ENCODE peak calls at places on chromosomes 6 and 20, in six cellular contexts. T is H1, L is GM12891, G is GM12878, I is K562, E is HepG2. R is an unnamed sample.

GRCh38 chr20:22686097-22686496 is 101.7 kb upstream of the FOXA2 start:
- DNase-seq in T (peak), L (no peak), G (no peak), I (peak), E (peak), R (no peak)

GRCh38 chr6:141833001-141833655 is 299.6 kb upstream of the GJE1 start:
- DNase-seq in T (no peak), L (no peak), G (no peak), I (no peak), E (no peak), R (no peak)

GRCh38 chr6:40931927-40932326 is 107.1 kb downstream of the UNC5CL start:
- DNase-seq in T (no peak), L (no peak), G (no peak), I (no peak), E (no peak), R (no peak)

GRCh38 chr20:34164569-34164968 is 52.5 kb upstream of the EIF2S2 start:
- DNase-seq in T (no peak), L (no peak), G (no peak), I (no peak), E (no peak), R (no peak)

GRCh38 chr6:25583099-25583498 is 68.9 kb upstream of the SCGN start:
- DNase-seq in T (no peak), L (no peak), G (no peak), I (no peak), E (no peak), R (no peak)

GRCh38 chr6:41092421-41093140 is 19.8 kb downstream of the NFYA start:
- DNase-seq in T (no peak), L (no peak), G (no peak), I (no peak), E (peak), R (no peak)

GRCh38 chr20:50551288-50551687 is 41.1 kb downstream of the PTPN1 start:
- DNase-seq in T (no peak), L (no peak), G (no peak), I (no peak), E (no peak), R (no peak)

GRCh38 chr6:45697605-45698004 is 318.1 kb downstream of the CLIC5 start:
- DNase-seq in T (no peak), L (no peak), G (no peak), I (no peak), E (no peak), R (no peak)

GRCh38 chr6:25423358-25423757 is 144.2 kb downstream of the CARMIL1 start:
- DNase-seq in T (no peak), L (no peak), G (no peak), I (no peak), E (no peak), R (no peak)

GRCh38 chr20:33647603-33648395 is 14.3 kb upstream of the C20orf144 start:
- DNase-seq in T (no peak), L (peak), G (peak), I (no peak), E (no peak), R (peak)

GRCh38 chr6:135938588-135939215 is 87.2 kb downstream of the PDE7B start:
- DNase-seq in T (no peak), L (no peak), G (no peak), I (peak), E (peak), R (no peak)

GRCh38 chr6:36666726-36667591 is 11.6 kb upstream of the CDKN1A start:
- DNase-seq in T (no peak), L (peak), G (peak), I (peak), E (peak), R (peak)

GRCh38 chr20:63161176-63161651 is 54.7 kb downstream of the YTHDF1 start:
- DNase-seq in T (no peak), L (no peak), G (no peak), I (no peak), E (no peak), R (no peak)

GRCh38 chr6:41568202-41568584 is 22.0 kb downstream of the FOXP4 start:
- DNase-seq in T (no peak), L (no peak), G (no peak), I (no peak), E (no peak), R (no peak)

GRCh38 chr20:43238833-43239232 is 49.1 kb upstream of the PTPRT start:
- DNase-seq in T (no peak), L (no peak), G (no peak), I (peak), E (no peak), R (no peak)

GRCh38 chr6:113903666-113904330 is 46.7 kb downstream of the MARCKS start:
- DNase-seq in T (no peak), L (no peak), G (no peak), I (no peak), E (peak), R (no peak)

DNA sequence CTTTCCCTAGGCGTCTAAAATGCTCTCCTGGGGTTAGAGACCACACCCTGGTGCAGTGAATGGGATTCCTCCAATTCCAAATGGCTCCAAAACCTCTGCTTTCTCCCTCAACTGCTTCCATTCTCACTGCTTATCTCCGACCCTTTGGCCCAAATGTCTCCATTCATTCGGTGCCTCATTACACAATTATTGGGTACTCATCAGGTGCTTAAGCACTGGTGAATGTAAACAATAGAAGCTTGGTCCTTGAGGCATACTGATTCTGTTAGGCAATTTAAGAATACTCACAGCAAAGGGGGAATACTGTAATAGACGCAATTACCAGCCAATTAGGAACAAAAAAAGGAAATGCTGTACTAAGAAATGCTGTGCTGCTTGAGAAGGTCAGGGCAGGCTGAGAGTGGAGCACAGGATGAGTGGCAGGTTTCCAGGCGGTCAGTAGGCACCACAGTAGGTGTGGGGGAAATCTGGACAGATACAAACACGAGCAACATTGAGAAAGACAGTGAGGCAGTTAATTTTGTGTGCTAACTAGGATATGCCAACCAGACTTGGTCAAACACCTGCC is 23.0 kb downstream of the GMDS start:
- DNase-seq in T (no peak), L (no peak), G (no peak), I (no peak), E (no peak), R (no peak)
- TF ChIP-seq TAF1 in T (no peak), L (no peak), G (no peak), I (no peak), E (no peak), R (no peak)

DNA sequence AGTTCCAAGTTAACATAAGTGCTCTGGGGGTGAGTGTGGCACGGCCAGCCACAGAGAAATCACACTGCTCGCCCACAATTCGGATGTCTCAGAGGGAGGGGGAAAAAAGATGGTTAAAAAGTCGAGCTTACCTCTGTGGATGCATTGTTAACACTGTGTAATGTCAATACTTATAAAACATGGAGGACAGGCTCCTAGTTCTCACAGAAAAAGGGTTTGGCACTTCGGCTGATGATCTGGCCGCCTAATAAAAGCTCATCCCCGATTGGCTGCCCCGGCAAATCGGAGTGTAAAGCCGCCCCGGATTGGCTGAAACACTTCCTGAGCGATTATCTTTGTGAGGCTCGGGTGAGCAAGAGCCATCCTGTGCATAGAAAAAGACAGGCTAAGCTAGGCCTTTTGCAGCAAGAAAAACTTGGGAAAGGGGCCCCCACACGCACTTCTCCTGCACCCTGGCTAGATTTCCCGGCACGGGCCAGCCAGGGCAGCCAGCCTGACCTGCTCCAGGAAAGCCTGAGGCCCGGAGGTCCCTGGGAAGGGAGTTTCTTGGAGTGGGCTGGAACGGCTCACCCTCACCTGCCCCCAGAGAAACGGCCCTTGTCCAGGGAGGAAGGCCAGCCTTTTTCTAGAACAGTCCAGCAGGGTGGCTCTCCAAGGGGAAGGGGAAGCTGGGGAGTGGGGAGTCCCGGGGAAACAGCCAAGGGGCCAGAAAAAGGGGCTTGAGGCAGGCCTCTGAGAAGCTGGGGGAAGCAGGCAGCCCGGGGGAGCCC is at the start of gene ZMYND8:
- DNase-seq in T (peak), L (peak), G (peak), I (peak), E (peak), R (peak)
- TF ChIP-seq POLR2AphosphoS5 in T (no peak), L (peak), G (peak), I (peak), E (peak), R (peak)

DNA sequence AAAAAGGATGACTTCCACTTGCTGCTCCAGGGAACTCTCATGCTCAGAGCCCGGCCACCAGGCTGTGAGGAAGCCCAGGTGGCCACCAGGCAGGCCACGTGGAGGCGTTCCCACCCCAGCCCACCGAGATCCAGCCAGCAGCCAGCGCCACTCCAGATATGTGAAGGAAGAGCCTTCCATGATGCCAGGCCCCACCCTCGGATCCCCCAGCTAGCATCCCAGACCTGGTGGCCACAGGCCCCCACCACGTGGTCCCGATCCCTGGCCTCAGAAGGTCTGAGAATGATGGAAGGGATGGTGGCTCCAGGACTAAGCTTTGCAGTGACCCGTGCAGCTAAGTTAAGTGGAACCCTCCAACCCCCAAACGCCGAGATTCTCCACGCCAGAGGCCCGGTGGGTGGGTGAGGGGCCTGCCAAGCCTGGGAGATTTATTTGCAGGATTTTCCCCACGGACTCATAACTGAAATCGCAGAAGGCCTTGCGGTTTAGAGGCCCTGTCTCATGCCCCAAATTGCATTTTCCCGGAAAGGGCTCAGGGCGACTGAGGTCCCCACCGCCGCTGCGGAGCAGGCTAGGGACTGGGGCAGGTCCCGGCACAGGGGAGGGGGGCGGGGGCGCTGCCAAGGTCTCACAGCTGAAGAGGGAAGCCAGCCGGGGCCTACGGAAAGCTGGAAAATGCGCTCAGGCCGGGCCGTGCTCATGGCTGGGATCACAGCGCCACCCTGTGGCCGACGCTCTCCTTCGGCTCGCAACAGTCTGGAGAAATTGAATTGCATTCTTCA is 31.1 kb upstream of the CST7 start:
- DNase-seq in T (peak), L (peak), G (peak), I (peak), E (peak), R (peak)
- TF ChIP-seq POLR2A in T (no peak), L (no peak), G (no peak), I (no peak), E (no peak), R (no peak)

DNA sequence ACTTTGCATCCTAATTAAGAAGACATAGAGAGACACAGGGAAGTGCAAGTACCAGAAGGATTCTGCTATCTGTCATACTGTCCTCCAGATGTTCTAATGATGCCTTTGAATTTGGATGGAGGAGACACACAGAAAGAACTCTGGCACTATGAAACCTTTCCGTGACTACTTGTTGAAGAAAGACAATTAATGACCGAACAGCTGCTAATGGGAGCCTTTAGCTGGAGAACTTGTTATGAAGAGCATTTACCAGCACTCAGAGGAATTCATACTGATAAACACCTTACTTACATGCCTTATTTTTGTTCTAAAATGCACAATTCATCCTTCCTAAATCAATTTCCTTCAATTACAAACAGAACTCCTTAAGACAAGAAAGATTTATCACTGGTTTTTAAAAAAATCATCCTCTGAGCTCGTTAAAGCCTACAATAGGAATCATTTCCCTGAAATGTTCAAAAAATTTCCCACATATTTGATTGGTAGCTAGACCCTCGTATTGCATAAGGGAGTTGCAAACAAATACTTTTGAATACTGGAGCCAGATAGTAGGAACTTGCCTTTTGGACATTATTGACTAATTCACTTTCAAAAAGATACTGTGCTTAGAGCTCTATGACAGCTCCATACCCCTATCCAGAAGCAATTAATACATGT is 292.5 kb downstream of the UBE3D start:
- DNase-seq in T (no peak), L (no peak), G (no peak), I (no peak), E (no peak), R (no peak)
- TF ChIP-seq TAF1 in T (no peak), L (no peak), G (no peak), I (no peak), E (no peak), R (no peak)

GRCh38 chr20:35776513-35777101 is 4.8 kb downstream of the PHF20 start:
- DNase-seq in T (no peak), L (no peak), G (no peak), I (peak), E (no peak), R (no peak)

GRCh38 chr20:35772563-35773058 is 796 bp downstream of the PHF20 start:
- DNase-seq in T (no peak), L (no peak), G (no peak), I (no peak), E (no peak), R (no peak)

GRCh38 chr20:35771689-35772562 is at the start of gene PHF20:
- DNase-seq in T (peak), L (peak), G (peak), I (peak), E (peak), R (peak)

GRCh38 chr20:35771367-35771688 is 487 bp upstream of the PHF20 start:
- DNase-seq in T (no peak), L (no peak), G (no peak), I (no peak), E (no peak), R (no peak)

GRCh38 chr20:35773154-35773751 is 1.4 kb downstream of the PHF20 start:
- DNase-seq in T (no peak), L (peak), G (peak), I (peak), E (no peak), R (no peak)
- TF ChIP-seq POLR2AphosphoS5 in T (no peak), L (peak), G (peak), I (no peak), E (no peak), R (peak)

R was measured in GM12892.